ENCODE peak calls at places on chromosomes 11 and 22, in six cellular contexts. L is fibroblast of pulmonary artery; V is GM12865; C is lung microvascular endothelial cell; Q is stimulated activated CD8-positive, alpha-beta memory T cell treated with anti-CD3 and anti-CD28 coated beads, Interleukin-12 subunit alpha, Interleukin-12 subunit beta, amount 100 ng/mL, for 4 hours; P is stimulated activated naive CD8-positive, alpha-beta T cell treated with anti-CD3 and anti-CD28 coated beads, Interleukin-15, Interleukin-2, amounts not matched to agents 100 U/mL and 50 U/mL, for 24 hours. O is an unnamed sample.

GRCh38 chr22:24140357-24140756 is 40.9 kb upstream of the SUSD2 start:
- DNase-seq in V (no peak), C (no peak), L (no peak), P (no peak), Q (no peak), O (no peak)

GRCh38 chr11:69044111-69045013 is 4.4 kb upstream of the TPCN2 start:
- DNase-seq in C (peak; percentile 51), L (peak; percentile 59), Q (no peak), V (peak; percentile 29), P (peak; percentile 37), O (peak; percentile 89)

GRCh38 chr22:37121887-37122591 is 12.5 kb upstream of the TMPRSS6 start:
- DNase-seq in L (peak; percentile 38), V (peak; percentile 89), Q (peak; percentile 80), C (peak; percentile 52), P (peak; percentile 89), O (no peak)

GRCh38 chr11:87422566-87422965 is 384.8 kb downstream of the TMEM135 start:
- DNase-seq in C (no peak), P (no peak), Q (no peak), L (no peak), V (no peak), O (no peak)

GRCh38 chr11:100831929-100832480 is 144.9 kb downstream of the ARHGAP42 start:
- DNase-seq in V (no peak), P (no peak), C (no peak), L (no peak), Q (no peak), O (no peak)

GRCh38 chr11:33695051-33695566 is 5.5 kb downstream of the C11orf91 start:
- DNase-seq in L (no peak), C (peak; percentile 59), Q (no peak), P (no peak), V (peak; percentile 28), O (no peak)

GRCh38 chr11:66476841-66477251 is 3.4 kb upstream of the DPP3 start:
- DNase-seq in V (no peak), C (no peak), P (no peak), Q (no peak), L (no peak), O (no peak)

GRCh38 chr11:1839924-1840779 is 1.4 kb downstream of the TNNI2 start:
- DNase-seq in L (no peak), C (no peak), P (no peak), V (peak; percentile 75), Q (no peak), O (no peak)

GRCh38 chr22:24417200-24417599 is 10.2 kb upstream of the ADORA2A start:
- DNase-seq in P (no peak), Q (no peak), V (no peak), C (no peak), L (no peak), O (no peak)

GRCh38 chr11:112784323-112785073 is 176.7 kb upstream of the NCAM1 start:
- DNase-seq in V (no peak), P (no peak), C (no peak), L (peak; percentile 92), Q (no peak), O (peak; percentile 78)

GRCh38 chr11:64969209-64969608 is 2.7 kb downstream of the MAJIN start:
- DNase-seq in Q (no peak), V (no peak), P (no peak), L (peak; percentile 24), C (peak; percentile 32), O (peak; percentile 39)

GRCh38 chr22:50146440-50147228 is 23.9 kb upstream of the PANX2 start:
- DNase-seq in Q (no peak), L (peak; percentile 80), C (peak; percentile 63), P (no peak), V (no peak), O (peak; percentile 73)

GRCh38 chr11:259374-259773 is 18.8 kb upstream of the NLRP6 start:
- DNase-seq in C (no peak), Q (no peak), P (no peak), V (no peak), L (no peak), O (no peak)

GRCh38 chr11:118145285-118146227 is 7.1 kb downstream of the SCN4B start:
- DNase-seq in L (peak; percentile 63), V (peak; percentile 86), P (peak; percentile 94), C (peak; percentile 58), Q (peak; percentile 71), O (peak; percentile 86)

GRCh38 chr11:68870470-68870869 is 28.8 kb upstream of the CPT1A start:
- DNase-seq in P (no peak), L (no peak), Q (no peak), C (no peak), V (no peak), O (peak; percentile 20)

GRCh38 chr22:49826603-49827306 is 918 bp downstream of the BRD1 start:
- DNase-seq in C (peak; percentile 54), V (peak; percentile 48), P (peak; percentile 37), L (peak; percentile 46), Q (peak; percentile 16), O (peak; percentile 39)

GRCh38 chr22:47458348-47458747 is 695.9 kb downstream of the TBC1D22A start:
- DNase-seq in L (no peak), C (no peak), P (no peak), V (no peak), Q (no peak), O (no peak)

GRCh38 chr11:67313125-67313890 is 10.0 kb downstream of the SSH3 start:
- DNase-seq in Q (no peak), C (no peak), P (no peak), V (no peak), L (no peak), O (no peak)

GRCh38 chr11:96094156-96094555 is 170.2 kb upstream of the MTMR2 start:
- DNase-seq in P (no peak), L (no peak), Q (no peak), V (no peak), C (no peak), O (no peak)

GRCh38 chr11:128520886-128521696 is 66.3 kb downstream of the ETS1 start:
- DNase-seq in V (no peak), L (no peak), P (no peak), Q (no peak), C (peak; percentile 43), O (no peak)

GRCh38 chr11:65425971-65426838 is 3.6 kb downstream of the NEAT1 start:
- DNase-seq in C (peak; percentile 78), V (peak; percentile 91), Q (no peak), L (peak; percentile 85), P (no peak), O (peak; percentile 84)

GRCh38 chr11:26575946-26576345 is 3.9 kb upstream of the MUC15 start:
- DNase-seq in V (no peak), Q (no peak), C (no peak), P (no peak), L (peak; percentile 50), O (no peak)

GRCh38 chr11:14021738-14022137 is 59.2 kb downstream of the SPON1 start:
- DNase-seq in P (no peak), Q (no peak), V (no peak), C (no peak), L (no peak), O (no peak)

O was measured in A673.